ENCODE peak calls at places on chromosomes 3 and 15, in four cellular contexts. L is AG08395; R is NK-92 treated with Interleukin-12 subunit alpha and Interleukin-12 subunit beta, amount 100 ng/mL, for 24 hours; I is GM04504. E is an unnamed sample.

GRCh38 chr15:92595506-92596337 is 59.9 kb downstream of the FAM174B start:
- DNase-seq in L (no peak), I (no peak), R (no peak), E (no peak)

GRCh38 chr15:27438403-27439375 is 467.7 kb downstream of the GABRG3 start:
- DNase-seq in L (no peak), I (no peak), R (no peak), E (no peak)

GRCh38 chr15:45855210-45855906 is 220.5 kb downstream of the SQOR start:
- DNase-seq in L (no peak), I (no peak), R (no peak), E (no peak)

GRCh38 chr15:45573961-45574629 is 13.1 kb upstream of the BLOC1S6 start:
- DNase-seq in L (peak), I (no peak), R (peak), E (no peak)

GRCh38 chr15:92654662-92655061 is 913 bp downstream of the FAM174B start:
- DNase-seq in I (no peak), L (no peak), R (no peak), E (no peak)

GRCh38 chr15:70259030-70259424 is 161.3 kb upstream of the TLE3 start:
- DNase-seq in L (peak), R (peak), I (no peak), E (no peak)

GRCh38 chr3:56408761-56409196 is 59.5 kb downstream of the ERC2 start:
- DNase-seq in L (no peak), R (no peak), I (no peak), E (no peak)

GRCh38 chr15:58299311-58299850 is 132.4 kb upstream of the LIPC start:
- DNase-seq in R (no peak), L (peak), I (no peak), E (no peak)

GRCh38 chr3:157438371-157438735 is 1.7 kb downstream of the PTX3 start:
- DNase-seq in I (no peak), L (no peak), R (no peak), E (no peak)

GRCh38 chr15:56150204-56150603 is 93.5 kb downstream of the RFX7 start:
- DNase-seq in L (no peak), I (no peak), R (no peak), E (no peak)

GRCh38 chr15:48862705-48863104 is 15.2 kb upstream of the EID1 start:
- DNase-seq in R (no peak), I (no peak), L (no peak), E (no peak)

GRCh38 chr15:90327313-90327712 is 24.8 kb upstream of the ZNF774 start:
- DNase-seq in R (no peak), L (no peak), I (no peak), E (no peak)

GRCh38 chr15:88449581-88449980 is 17.6 kb downstream of the MRPL46 start:
- DNase-seq in L (no peak), R (no peak), I (no peak), E (no peak)

GRCh38 chr15:74036271-74037170 is 42.0 kb downstream of the PML start:
- DNase-seq in I (peak), R (no peak), L (peak), E (no peak)

GRCh38 chr15:23035964-23036566 is 3.3 kb downstream of the TUBGCP5 start:
- DNase-seq in I (peak), L (peak), R (peak), E (no peak)

GRCh38 chr3:10926831-10927521 is 65.6 kb upstream of the SLC6A1 start:
- DNase-seq in R (no peak), I (no peak), L (no peak), E (no peak)

GRCh38 chr3:97821810-97822775 is at the start of gene CRYBG3:
- DNase-seq in I (peak), L (peak), R (no peak), E (peak)

GRCh38 chr15:93158104-93158503 is 69.1 kb upstream of the RGMA start:
- DNase-seq in I (no peak), R (no peak), L (no peak), E (no peak)

GRCh38 chr15:83830381-83830780 is 176.5 kb downstream of the ADAMTSL3 start:
- DNase-seq in L (no peak), I (no peak), R (no peak), E (no peak)

GRCh38 chr3:48697952-48698351 is 12.2 kb upstream of the NCKIPSD start:
- DNase-seq in I (no peak), L (no peak), R (no peak), E (no peak)

GRCh38 chr3:157573780-157574378 is 70.7 kb upstream of the VEPH1 start:
- DNase-seq in L (no peak), R (no peak), I (no peak), E (no peak)

GRCh38 chr15:83631534-83631933 is 22.4 kb upstream of the ADAMTSL3 start:
- DNase-seq in I (no peak), L (no peak), R (no peak), E (no peak)

GRCh38 chr3:20561166-20561565 is 375.2 kb upstream of the SGO1 start:
- DNase-seq in L (peak), R (no peak), I (no peak), E (no peak)

GRCh38 chr15:40944510-40945296 is 8.6 kb upstream of the CHAC1 start:
- DNase-seq in R (no peak), L (no peak), I (no peak), E (no peak)

GRCh38 chr3:153829596-153830170 is 291.5 kb upstream of the ARHGEF26 start:
- DNase-seq in I (no peak), R (no peak), L (no peak), E (no peak)

GRCh38 chr15:70488002-70488605 is 275.3 kb downstream of the UACA start:
- DNase-seq in I (no peak), R (peak), L (peak), E (no peak)